ENCODE peak calls at places on chromosomes 3 and 15, in eight cellular contexts. One of them, this sample, is unnamed.

GRCh38 chr3:86995537-86995936 is 4.6 kb upstream of the VGLL3 start:
- DNase-seq in GM12878: no peak
- DNase-seq in pancreas: no peak
- DNase-seq in H9: no peak
- DNase-seq in body of pancreas: no peak
- DNase-seq in PC-9: peak; percentile 44
- DNase-seq in hepatocyte: no peak
- DNase-seq in heart left ventricle: no peak
- DNase-seq in this sample: no peak

GRCh38 chr3:136659253-136659652 is 92.9 kb downstream of the STAG1 start:
- DNase-seq in GM12878: no peak
- DNase-seq in pancreas: no peak
- DNase-seq in H9: no peak
- DNase-seq in body of pancreas: no peak
- DNase-seq in PC-9: no peak
- DNase-seq in hepatocyte: peak; percentile 36
- DNase-seq in heart left ventricle: no peak
- DNase-seq in this sample: no peak

GRCh38 chr3:194137314-194138097 is 1.6 kb downstream of the HES1 start:
- DNase-seq in GM12878: no peak
- DNase-seq in pancreas: peak; percentile 84
- DNase-seq in H9: peak; percentile 66
- DNase-seq in body of pancreas: peak; percentile 78
- DNase-seq in PC-9: peak; percentile 82
- DNase-seq in hepatocyte: peak; percentile 71
- DNase-seq in heart left ventricle: peak; percentile 74
- DNase-seq in this sample: peak; percentile 79

GRCh38 chr3:155230382-155230781 is 63.1 kb downstream of the STRIT1 start:
- DNase-seq in GM12878: no peak
- DNase-seq in pancreas: no peak
- DNase-seq in H9: no peak
- DNase-seq in body of pancreas: no peak
- DNase-seq in PC-9: no peak
- DNase-seq in hepatocyte: no peak
- DNase-seq in heart left ventricle: no peak
- DNase-seq in this sample: no peak

GRCh38 chr15:44215594-44215993 is 20.5 kb upstream of the FRMD5 start:
- DNase-seq in GM12878: no peak
- DNase-seq in pancreas: no peak
- DNase-seq in H9: no peak
- DNase-seq in body of pancreas: no peak
- DNase-seq in PC-9: peak; percentile 26
- DNase-seq in hepatocyte: no peak
- DNase-seq in heart left ventricle: no peak
- DNase-seq in this sample: no peak

GRCh38 chr3:125207949-125208568 is 4.5 kb downstream of the SLC12A8 start:
- DNase-seq in GM12878: no peak
- DNase-seq in pancreas: no peak
- DNase-seq in H9: no peak
- DNase-seq in body of pancreas: no peak
- DNase-seq in PC-9: no peak
- DNase-seq in hepatocyte: no peak
- DNase-seq in heart left ventricle: no peak
- DNase-seq in this sample: no peak

GRCh38 chr3:138184994-138185393 is 2.1 kb upstream of the ARMC8 start:
- DNase-seq in GM12878: no peak
- DNase-seq in pancreas: no peak
- DNase-seq in H9: no peak
- DNase-seq in body of pancreas: no peak
- DNase-seq in PC-9: peak; percentile 19
- DNase-seq in hepatocyte: peak; percentile 26
- DNase-seq in heart left ventricle: no peak
- DNase-seq in this sample: no peak

GRCh38 chr15:85044251-85044853 is 62.7 kb downstream of the PDE8A start:
- DNase-seq in GM12878: peak; percentile 44
- DNase-seq in pancreas: no peak
- DNase-seq in H9: peak; percentile 46
- DNase-seq in body of pancreas: peak; percentile 59
- DNase-seq in PC-9: peak; percentile 47
- DNase-seq in hepatocyte: peak; percentile 74
- DNase-seq in heart left ventricle: peak; percentile 72
- DNase-seq in this sample: no peak

GRCh38 chr15:47384316-47384715 is 333.0 kb upstream of the SEMA6D start:
- DNase-seq in GM12878: no peak
- DNase-seq in pancreas: no peak
- DNase-seq in H9: peak; percentile 33
- DNase-seq in body of pancreas: no peak
- DNase-seq in PC-9: no peak
- DNase-seq in hepatocyte: peak; percentile 78
- DNase-seq in heart left ventricle: peak; percentile 18
- DNase-seq in this sample: no peak

GRCh38 chr15:63221346-63221745 is 31.9 kb downstream of the RAB8B start:
- DNase-seq in GM12878: no peak
- DNase-seq in pancreas: no peak
- DNase-seq in H9: no peak
- DNase-seq in body of pancreas: no peak
- DNase-seq in PC-9: no peak
- DNase-seq in hepatocyte: no peak
- DNase-seq in heart left ventricle: peak; percentile 43
- DNase-seq in this sample: no peak

GRCh38 chr15:40445411-40446055 is 4.8 kb downstream of the BAHD1 start:
- DNase-seq in GM12878: no peak
- DNase-seq in pancreas: no peak
- DNase-seq in H9: no peak
- DNase-seq in body of pancreas: no peak
- DNase-seq in PC-9: no peak
- DNase-seq in hepatocyte: peak; percentile 64
- DNase-seq in heart left ventricle: no peak
- DNase-seq in this sample: no peak

GRCh38 chr15:86830304-86830703 is 750.6 kb downstream of the AGBL1 start:
- DNase-seq in GM12878: no peak
- DNase-seq in pancreas: no peak
- DNase-seq in H9: no peak
- DNase-seq in body of pancreas: no peak
- DNase-seq in PC-9: no peak
- DNase-seq in hepatocyte: peak; percentile 19
- DNase-seq in heart left ventricle: no peak
- DNase-seq in this sample: no peak

GRCh38 chr15:86829251-86829650 is 749.6 kb downstream of the AGBL1 start:
- DNase-seq in GM12878: no peak
- DNase-seq in pancreas: no peak
- DNase-seq in H9: no peak
- DNase-seq in body of pancreas: no peak
- DNase-seq in PC-9: no peak
- DNase-seq in hepatocyte: no peak
- DNase-seq in heart left ventricle: no peak
- DNase-seq in this sample: no peak

GRCh38 chr15:86834115-86834863 is 754.6 kb downstream of the AGBL1 start:
- DNase-seq in GM12878: no peak
- DNase-seq in pancreas: no peak
- DNase-seq in H9: no peak
- DNase-seq in body of pancreas: no peak
- DNase-seq in PC-9: no peak
- DNase-seq in hepatocyte: no peak
- DNase-seq in heart left ventricle: no peak
- DNase-seq in this sample: no peak

GRCh38 chr15:86837631-86838030 is 758.0 kb downstream of the AGBL1 start:
- DNase-seq in GM12878: no peak
- DNase-seq in pancreas: no peak
- DNase-seq in H9: no peak
- DNase-seq in body of pancreas: no peak
- DNase-seq in PC-9: no peak
- DNase-seq in hepatocyte: no peak
- DNase-seq in heart left ventricle: no peak
- DNase-seq in this sample: no peak

GRCh38 chr15:86833595-86833994 is 753.9 kb downstream of the AGBL1 start:
- DNase-seq in GM12878: no peak
- DNase-seq in pancreas: no peak
- DNase-seq in H9: no peak
- DNase-seq in body of pancreas: no peak
- DNase-seq in PC-9: no peak
- DNase-seq in hepatocyte: no peak
- DNase-seq in heart left ventricle: no peak
- DNase-seq in this sample: no peak
- H3K9me3 ChIP-seq in GM12878: no peaks in the 10 kb centered on the region
- H3K9me3 ChIP-seq in pancreas: no peaks in the 10 kb centered on the region
- H3K9me3 ChIP-seq in H9: no peaks in the 10 kb centered on the region
- H3K9me3 ChIP-seq in body of pancreas: no peaks in the 10 kb centered on the region
- H3K9me3 ChIP-seq in PC-9: no peaks in the 10 kb centered on the region
- H3K9me3 ChIP-seq in hepatocyte: no peaks in the 10 kb centered on the region
- H3K9me3 ChIP-seq in heart left ventricle: no peaks in the 10 kb centered on the region
- H3K9me3 ChIP-seq in this sample: no peaks in the 10 kb centered on the region

GRCh38 chr15:60128000-60128376 is 123.9 kb downstream of the FOXB1 start:
- DNase-seq in GM12878: no peak
- DNase-seq in pancreas: no peak
- DNase-seq in H9: no peak
- DNase-seq in body of pancreas: peak; percentile 16
- DNase-seq in PC-9: no peak
- DNase-seq in hepatocyte: no peak
- DNase-seq in heart left ventricle: no peak
- DNase-seq in this sample: no peak

GRCh38 chr15:60126661-60127060 is 122.5 kb downstream of the FOXB1 start:
- DNase-seq in GM12878: no peak
- DNase-seq in pancreas: no peak
- DNase-seq in H9: no peak
- DNase-seq in body of pancreas: no peak
- DNase-seq in PC-9: no peak
- DNase-seq in hepatocyte: no peak
- DNase-seq in heart left ventricle: no peak
- DNase-seq in this sample: no peak

GRCh38 chr15:60122691-60123090 is 118.6 kb downstream of the FOXB1 start:
- DNase-seq in GM12878: no peak
- DNase-seq in pancreas: no peak
- DNase-seq in H9: no peak
- DNase-seq in body of pancreas: no peak
- DNase-seq in PC-9: no peak
- DNase-seq in hepatocyte: no peak
- DNase-seq in heart left ventricle: no peak
- DNase-seq in this sample: no peak

GRCh38 chr15:60124460-60125070 is 120.5 kb downstream of the FOXB1 start:
- DNase-seq in GM12878: no peak
- DNase-seq in pancreas: no peak
- DNase-seq in H9: no peak
- DNase-seq in body of pancreas: no peak
- DNase-seq in PC-9: no peak
- DNase-seq in hepatocyte: no peak
- DNase-seq in heart left ventricle: no peak
- DNase-seq in this sample: no peak

DNA sequence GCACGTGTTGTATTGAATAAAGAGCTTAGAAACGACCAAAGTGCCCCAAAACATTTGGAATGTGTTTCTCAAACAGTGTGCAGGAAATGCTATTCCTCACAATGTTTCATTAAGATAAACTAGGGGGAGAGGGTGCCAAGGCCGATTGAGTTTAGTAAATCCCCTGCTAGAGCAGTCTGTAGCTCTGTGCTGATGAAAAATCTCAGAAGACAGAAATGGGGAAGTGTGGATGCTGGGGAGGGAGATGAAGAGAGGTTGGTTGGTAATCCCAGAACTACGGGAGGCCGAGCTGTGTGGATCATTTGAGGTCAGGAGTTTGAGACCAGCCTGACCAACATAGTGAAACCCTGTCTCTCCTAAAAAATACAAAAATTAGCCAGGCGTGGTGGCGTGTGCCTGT is 121.2 kb downstream of the FOXB1 start:
- DNase-seq in GM12878: no peak
- DNase-seq in pancreas: no peak
- DNase-seq in H9: no peak
- DNase-seq in body of pancreas: no peak
- DNase-seq in PC-9: no peak
- DNase-seq in hepatocyte: no peak
- DNase-seq in heart left ventricle: no peak
- DNase-seq in this sample: no peak
- H3K27ac ChIP-seq in GM12878: no peak overlapping the region
- H3K27ac ChIP-seq in pancreas: no peak overlapping the region
- H3K27ac ChIP-seq in H9: no peak overlapping the region
- H3K27ac ChIP-seq in body of pancreas: no peak overlapping the region
- H3K27ac ChIP-seq in PC-9: no peak overlapping the region
- H3K27ac ChIP-seq in hepatocyte: no peak overlapping the region
- H3K27ac ChIP-seq in heart left ventricle: no peak overlapping the region
- H3K27ac ChIP-seq in this sample: no peak overlapping the region

DNA sequence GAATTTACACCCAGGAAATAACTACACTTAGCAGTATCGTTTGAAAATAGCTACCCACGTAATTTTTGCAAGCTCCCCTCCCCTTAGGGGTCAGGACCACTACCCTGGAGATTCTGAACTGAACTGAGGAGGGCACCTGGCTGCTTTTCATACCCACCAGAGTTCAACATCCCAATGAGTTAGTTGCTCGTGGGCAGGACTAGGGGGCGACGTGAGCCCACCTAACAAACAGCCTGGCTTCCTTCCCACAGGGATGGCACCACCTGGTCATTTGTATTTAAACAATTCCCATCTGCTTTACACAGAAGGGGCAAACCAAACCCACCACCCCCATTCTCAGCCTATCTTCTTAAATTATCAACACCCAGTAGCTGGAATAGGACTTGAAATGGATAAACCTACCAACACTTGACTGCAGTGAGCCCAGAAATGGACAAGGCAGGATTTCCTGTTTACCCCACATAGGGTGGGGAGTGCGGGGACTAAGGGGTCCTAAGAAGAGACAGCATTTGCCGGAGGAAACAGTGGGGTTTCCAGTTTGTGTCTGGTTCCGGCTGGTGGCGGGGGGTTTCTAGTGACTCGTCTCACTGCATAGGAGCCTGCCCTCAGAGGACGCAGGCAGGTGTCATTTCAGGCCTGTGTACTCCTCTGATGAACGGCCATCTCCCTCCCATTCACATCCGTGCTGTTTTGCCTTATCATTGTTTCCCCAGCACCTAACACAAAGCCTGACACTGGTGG is 11.6 kb upstream of the VGLL4 start:
- DNase-seq in GM12878: no peak
- DNase-seq in pancreas: no peak
- DNase-seq in H9: peak; percentile 55
- DNase-seq in body of pancreas: no peak
- DNase-seq in PC-9: no peak
- DNase-seq in hepatocyte: no peak
- DNase-seq in heart left ventricle: no peak
- DNase-seq in this sample: no peak
- TF ChIP-seq CTCF in GM12878: peak; percentile 22
- TF ChIP-seq CTCF in pancreas: no peak
- TF ChIP-seq CTCF in H9: peak; percentile 72
- TF ChIP-seq CTCF in body of pancreas: no peak
- TF ChIP-seq CTCF in PC-9: peak; percentile 48
- TF ChIP-seq CTCF in hepatocyte: peak; percentile 36
- TF ChIP-seq CTCF in heart left ventricle: no peak
- TF ChIP-seq CTCF in this sample: no peak

GRCh38 chr15:87493803-87494202 is 762.7 kb downstream of the NTRK3 start:
- DNase-seq in GM12878: no peak
- DNase-seq in pancreas: no peak
- DNase-seq in H9: no peak
- DNase-seq in body of pancreas: no peak
- DNase-seq in PC-9: no peak
- DNase-seq in hepatocyte: no peak
- DNase-seq in heart left ventricle: no peak
- DNase-seq in this sample: no peak

GRCh38 chr15:87487484-87487883 is 769.1 kb downstream of the NTRK3 start:
- DNase-seq in GM12878: no peak
- DNase-seq in pancreas: no peak
- DNase-seq in H9: no peak
- DNase-seq in body of pancreas: no peak
- DNase-seq in PC-9: no peak
- DNase-seq in hepatocyte: no peak
- DNase-seq in heart left ventricle: no peak
- DNase-seq in this sample: no peak

GRCh38 chr15:87492321-87492720 is 764.2 kb downstream of the NTRK3 start:
- DNase-seq in GM12878: no peak
- DNase-seq in pancreas: no peak
- DNase-seq in H9: no peak
- DNase-seq in body of pancreas: no peak
- DNase-seq in PC-9: no peak
- DNase-seq in hepatocyte: no peak
- DNase-seq in heart left ventricle: no peak
- DNase-seq in this sample: no peak

GRCh38 chr15:87489902-87490301 is 766.6 kb downstream of the NTRK3 start:
- DNase-seq in GM12878: no peak
- DNase-seq in pancreas: no peak
- DNase-seq in H9: no peak
- DNase-seq in body of pancreas: no peak
- DNase-seq in PC-9: no peak
- DNase-seq in hepatocyte: no peak
- DNase-seq in heart left ventricle: no peak
- DNase-seq in this sample: no peak
- H3K9me3 ChIP-seq in GM12878: no peaks in the 10 kb centered on the region
- H3K9me3 ChIP-seq in pancreas: no peaks in the 10 kb centered on the region
- H3K9me3 ChIP-seq in H9: no peaks in the 10 kb centered on the region
- H3K9me3 ChIP-seq in body of pancreas: no peaks in the 10 kb centered on the region
- H3K9me3 ChIP-seq in PC-9: no peaks in the 10 kb centered on the region
- H3K9me3 ChIP-seq in hepatocyte: no peaks in the 10 kb centered on the region
- H3K9me3 ChIP-seq in heart left ventricle: no peaks in the 10 kb centered on the region
- H3K9me3 ChIP-seq in this sample: no peaks in the 10 kb centered on the region

This sample was measured in Peyer's patch.